ENCODE peak calls at places on chromosomes 2 and 18, in five cellular contexts. Y is bronchial epithelial cell, V is upper lobe of right lung, B is cardiac fibroblast, A is AG04450. Q is an unnamed sample.

GRCh38 chr18:24942144-24942543 is 409.8 kb downstream of the ZNF521 start:
- DNase-seq in Y (no peak), A (no peak), V (no peak), B (no peak), Q (no peak)

GRCh38 chr2:88261725-88262124 is 91.6 kb downstream of the THNSL2 start:
- DNase-seq in A (no peak), V (no peak), Y (no peak), B (no peak), Q (no peak)

GRCh38 chr2:103132536-103133217 is 370.8 kb downstream of the TMEM182 start:
- DNase-seq in B (no peak), V (no peak), Y (no peak), A (no peak), Q (no peak)

GRCh38 chr18:21669736-21670135 is 34.8 kb downstream of the ABHD3 start:
- DNase-seq in Y (peak; percentile 62), V (no peak), A (no peak), B (no peak), Q (no peak)

GRCh38 chr2:205166749-205167148 is 515.6 kb upstream of the NRP2 start:
- DNase-seq in Y (no peak), B (no peak), V (no peak), A (no peak), Q (peak; percentile 19)

GRCh38 chr2:161788175-161788574 is 164.0 kb downstream of the SLC4A10 start:
- DNase-seq in V (no peak), A (no peak), B (no peak), Y (no peak), Q (no peak)

GRCh38 chr2:17373736-17374135 is 144.5 kb downstream of the RAD51AP2 start:
- DNase-seq in Y (peak; percentile 67), B (peak; percentile 42), V (no peak), A (peak; percentile 11), Q (peak; percentile 16)

GRCh38 chr2:109143214-109144187 is 14.5 kb downstream of the SH3RF3 start:
- DNase-seq in Y (no peak), V (no peak), B (no peak), A (no peak), Q (no peak)

GRCh38 chr2:48205137-48205798 is 299.0 kb upstream of the FBXO11 start:
- DNase-seq in A (no peak), B (peak; percentile 23), Y (no peak), V (no peak), Q (no peak)

GRCh38 chr2:159201321-159202063 is 85.0 kb downstream of the WDSUB1 start:
- DNase-seq in B (peak; percentile 48), A (peak; percentile 13), V (no peak), Y (no peak), Q (no peak)

GRCh38 chr18:74399225-74399887 is 57.8 kb downstream of the DIPK1C start:
- DNase-seq in Y (no peak), B (no peak), V (no peak), A (no peak), Q (no peak)

GRCh38 chr18:9437672-9438071 is 37.6 kb upstream of the RALBP1 start:
- DNase-seq in Y (no peak), V (no peak), B (no peak), A (no peak), Q (no peak)
- H3K4me3 ChIP-seq in Y (no peak overlapping the region), V (no peak overlapping the region), B (no peak overlapping the region), A (no peak overlapping the region), Q (no peak overlapping the region)

DNA sequence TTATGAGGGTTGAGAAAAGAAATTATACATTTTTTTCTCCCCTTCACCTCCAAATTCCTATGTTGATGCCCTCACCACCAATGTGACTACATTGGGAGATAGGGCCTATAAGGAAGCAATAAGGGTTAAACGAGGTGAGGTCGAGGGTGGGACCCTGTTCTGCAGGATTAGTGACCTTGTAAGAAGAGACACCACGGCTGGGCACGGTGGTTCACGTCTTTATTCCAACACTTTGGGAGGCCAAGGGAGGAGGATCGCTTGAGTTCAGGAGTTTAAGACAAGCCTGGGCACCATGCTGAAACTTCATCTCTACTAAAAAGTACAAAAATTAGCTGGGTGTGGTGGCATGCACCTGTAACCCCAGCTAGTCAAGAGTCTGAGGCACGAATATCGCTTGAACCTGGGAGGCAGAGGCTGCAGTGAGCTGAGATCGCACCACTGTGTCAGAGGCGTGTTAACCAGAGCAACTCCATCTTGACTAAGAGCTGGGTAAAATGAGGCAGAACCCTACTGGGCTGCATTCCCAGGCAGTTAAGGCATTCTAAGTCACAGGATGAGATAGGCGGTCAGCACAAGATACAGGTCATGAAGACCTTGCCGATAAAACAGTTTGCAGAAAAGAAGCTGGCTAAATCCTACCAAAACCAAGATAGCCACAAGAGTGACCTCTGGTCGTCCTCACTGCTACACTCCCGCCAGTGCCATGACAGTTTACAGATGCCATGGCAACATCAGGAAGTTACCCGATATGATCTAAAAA is 76.9 kb downstream of the NCAPH start:
- DNase-seq in V (no peak), Y (no peak), B (no peak), A (no peak), Q (no peak)
- H3K4me3 ChIP-seq in V (peak overlapping the region; percentile 55), Y (peak overlapping the region; percentile 33), B (no peak overlapping the region), A (no peak overlapping the region), Q (no peak overlapping the region)

DNA sequence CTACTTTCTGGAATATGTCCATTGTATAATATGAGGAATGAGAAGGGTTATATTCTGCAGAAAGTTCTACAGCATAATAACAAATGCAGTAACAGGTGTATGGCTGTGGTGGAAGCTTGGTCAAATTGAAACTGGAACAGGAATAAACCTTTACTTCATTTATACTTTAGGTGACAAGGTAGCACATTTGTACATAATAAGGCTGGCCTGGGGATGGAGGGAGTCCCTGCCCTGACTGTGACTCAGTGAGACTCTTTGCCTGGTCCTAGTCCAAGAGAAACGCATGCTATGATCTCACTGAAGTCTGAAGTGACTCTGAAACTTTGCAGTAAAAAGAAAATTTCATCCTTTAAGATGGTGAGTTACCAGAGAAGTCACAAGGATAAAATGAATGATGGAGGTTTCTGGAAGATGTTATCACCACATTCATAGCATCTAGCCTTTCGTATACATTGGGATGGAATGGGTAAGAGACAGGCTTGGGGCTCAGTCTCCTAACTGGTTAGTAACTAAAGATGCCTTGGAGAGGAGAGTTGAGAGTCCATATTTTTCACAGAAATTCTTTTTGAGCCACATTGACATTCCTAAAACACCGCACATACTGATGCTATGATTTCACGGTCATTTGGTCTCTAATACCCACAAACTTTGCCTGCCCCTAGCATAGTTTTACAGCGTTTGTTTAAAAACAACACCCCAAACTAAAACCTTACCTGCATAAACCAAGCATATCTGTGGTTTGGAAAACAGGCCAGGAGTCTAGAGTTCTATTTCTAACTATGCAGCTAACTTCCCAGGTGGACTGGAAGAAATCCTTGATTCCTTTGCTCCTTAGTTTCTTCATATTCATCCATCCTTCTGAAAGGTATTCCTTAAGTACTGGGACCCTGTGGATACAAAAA is 42.4 kb upstream of the NABP1 start:
- DNase-seq in A (peak; percentile 78), V (no peak), Y (no peak), B (peak; percentile 87), Q (no peak)
- H3K4me3 ChIP-seq in A (peak overlapping the region; percentile 5), V (no peak overlapping the region), Y (no peak overlapping the region), B (no peak overlapping the region), Q (no peak overlapping the region)

GRCh38 chr2:105376789-105377231 is 22.0 kb downstream of the FHL2 start:
- DNase-seq in A (no peak), Y (peak; percentile 74), B (peak; percentile 89), V (no peak), Q (peak; percentile 53)

GRCh38 chr2:105378276-105378840 is 20.5 kb downstream of the FHL2 start:
- DNase-seq in Y (peak; percentile 30), V (no peak), A (no peak), B (peak; percentile 19), Q (no peak)

GRCh38 chr2:105376010-105376409 is 22.8 kb downstream of the FHL2 start:
- DNase-seq in V (no peak), Y (peak; percentile 37), B (no peak), A (no peak), Q (no peak)

GRCh38 chr2:105378921-105379383 is 19.9 kb downstream of the FHL2 start:
- DNase-seq in Y (peak; percentile 35), A (no peak), V (no peak), B (peak; percentile 49), Q (no peak)

GRCh38 chr2:105377871-105378270 is 21.0 kb downstream of the FHL2 start:
- DNase-seq in B (peak; percentile 33), V (no peak), A (no peak), Y (no peak), Q (no peak)
- H3K4me3 ChIP-seq in B (no peak overlapping the region), V (no peak overlapping the region), A (no peak overlapping the region), Y (no peak overlapping the region), Q (no peak overlapping the region)

GRCh38 chr2:235594964-235595363 is 101.1 kb downstream of the AGAP1 start:
- DNase-seq in V (no peak), B (no peak), Y (no peak), A (no peak), Q (no peak)

GRCh38 chr2:235591231-235591730 is 97.4 kb downstream of the AGAP1 start:
- DNase-seq in V (no peak), Y (no peak), B (no peak), A (no peak), Q (no peak)

GRCh38 chr2:235594041-235594440 is 100.2 kb downstream of the AGAP1 start:
- DNase-seq in V (no peak), B (peak; percentile 92), A (peak; percentile 73), Y (peak; percentile 71), Q (peak; percentile 69)

GRCh38 chr2:235591921-235592320 is 98.1 kb downstream of the AGAP1 start:
- DNase-seq in Y (peak; percentile 72), A (no peak), B (peak; percentile 59), V (no peak), Q (no peak)

GRCh38 chr2:235592430-235592829 is 98.6 kb downstream of the AGAP1 start:
- DNase-seq in Y (no peak), B (no peak), A (no peak), V (no peak), Q (no peak)
- H3K4me3 ChIP-seq in Y (no peak overlapping the region), B (no peak overlapping the region), A (no peak overlapping the region), V (no peak overlapping the region), Q (no peak overlapping the region)

GRCh38 chr2:42170619-42171395 is 1.7 kb downstream of the EML4 start:
- DNase-seq in A (no peak), B (no peak), V (no peak), Y (no peak), Q (no peak)
- H3K4me3 ChIP-seq in A (peak overlapping the region; percentile 91), B (peak overlapping the region; percentile 93), V (peak overlapping the region; percentile 91), Y (peak overlapping the region; percentile 89), Q (peak overlapping the region; percentile 66)